ENCODE peak calls at places on chromosomes 6 and 20, in four cellular contexts. F is tibial artery; B is heart right ventricle; U is CD8-positive, alpha-beta T cell. S is an unnamed sample.

GRCh38 chr20:32672982-32673727 is 586 bp downstream of the C20orf203 start:
- DNase-seq in F (no peak), U (no peak), B (no peak), S (no peak)

GRCh38 chr6:167501831-167502385 is 177.0 kb downstream of the TTLL2 start:
- DNase-seq in B (no peak), U (no peak), F (no peak), S (no peak)

GRCh38 chr20:36117638-36118037 is 36.9 kb upstream of the EPB41L1 start:
- DNase-seq in U (no peak), F (no peak), B (no peak), S (no peak)

GRCh38 chr6:169692516-169692915 is 9.3 kb downstream of the WDR27 start:
- DNase-seq in U (no peak), B (no peak), F (no peak), S (no peak)

GRCh38 chr6:139262519-139263300 is 29.1 kb downstream of the TXLNB start:
- DNase-seq in U (no peak), B (no peak), F (no peak), S (no peak)

GRCh38 chr6:53744321-53744720 is 50.5 kb upstream of the LRRC1 start:
- DNase-seq in F (no peak), B (no peak), U (no peak), S (no peak)

GRCh38 chr6:16450285-16450684 is 211.9 kb downstream of the GMPR start:
- DNase-seq in F (no peak), B (no peak), U (no peak), S (no peak)

GRCh38 chr6:63440057-63440456 is 120.3 kb upstream of the LGSN start:
- DNase-seq in B (no peak), F (no peak), U (no peak), S (no peak)

GRCh38 chr20:57620274-57620990 is at the start of gene ZBP1:
- DNase-seq in U (no peak), B (no peak), F (peak), S (peak)

GRCh38 chr6:44024597-44025219 is 102.5 kb downstream of the MRPL14 start:
- DNase-seq in F (peak), B (no peak), U (no peak), S (no peak)

GRCh38 chr6:158198461-158198860 is 30.3 kb downstream of the GTF2H5 start:
- DNase-seq in U (no peak), F (no peak), B (no peak), S (no peak)

GRCh38 chr6:89475634-89476033 is 42.7 kb downstream of the ANKRD6 start:
- DNase-seq in F (no peak), U (no peak), B (no peak), S (no peak)

GRCh38 chr6:13406781-13407180 is 78.4 kb upstream of the TBC1D7 start:
- DNase-seq in F (no peak), B (peak), U (no peak), S (no peak)

GRCh38 chr20:5357942-5358341 is 41.2 kb upstream of the PROKR2 start:
- DNase-seq in U (no peak), B (no peak), F (no peak), S (no peak)

GRCh38 chr6:143928853-143929252 is 64.6 kb downstream of the ZC2HC1B start:
- DNase-seq in F (no peak), B (no peak), U (no peak), S (no peak)

GRCh38 chr6:31878761-31879542 is at the start of gene SLC44A4:
- DNase-seq in B (no peak), U (no peak), F (no peak), S (no peak)

GRCh38 chr6:44538841-44539240 is 151.3 kb downstream of the CDC5L start:
- DNase-seq in U (no peak), F (peak), B (no peak), S (no peak)

GRCh38 chr6:37877373-37878149 is 58.0 kb downstream of the ZFAND3 start:
- DNase-seq in B (no peak), F (no peak), U (no peak), S (no peak)

GRCh38 chr6:1190361-1190760 is 121.5 kb upstream of the FOXQ1 start:
- DNase-seq in F (no peak), U (no peak), B (no peak), S (no peak)

GRCh38 chr20:25220021-25220730 is 24.7 kb downstream of the ENTPD6 start:
- DNase-seq in B (no peak), U (no peak), F (peak), S (no peak)

GRCh38 chr20:25217161-25218108 is 21.9 kb downstream of the ENTPD6 start:
- DNase-seq in B (no peak), F (no peak), U (no peak), S (no peak)

GRCh38 chr20:25218109-25218486 is 22.6 kb downstream of the ENTPD6 start:
- DNase-seq in F (no peak), U (no peak), B (no peak), S (no peak)

GRCh38 chr20:25219365-25219764 is 23.9 kb downstream of the ENTPD6 start:
- DNase-seq in U (no peak), F (peak), B (no peak), S (no peak)

GRCh38 chr20:25218492-25218891 is 23.0 kb downstream of the ENTPD6 start:
- DNase-seq in U (no peak), B (no peak), F (peak), S (no peak)
- TF ChIP-seq CTCF in U (no peak), B (no peak), F (no peak), S (no peak)

GRCh38 chr6:52360601-52361346 is 1.2 kb upstream of the PAQR8 start:
- DNase-seq in U (no peak), B (no peak), F (no peak), S (no peak)
- H3K27ac ChIP-seq in U (peak), B (peak), F (peak), S (peak)

DNA sequence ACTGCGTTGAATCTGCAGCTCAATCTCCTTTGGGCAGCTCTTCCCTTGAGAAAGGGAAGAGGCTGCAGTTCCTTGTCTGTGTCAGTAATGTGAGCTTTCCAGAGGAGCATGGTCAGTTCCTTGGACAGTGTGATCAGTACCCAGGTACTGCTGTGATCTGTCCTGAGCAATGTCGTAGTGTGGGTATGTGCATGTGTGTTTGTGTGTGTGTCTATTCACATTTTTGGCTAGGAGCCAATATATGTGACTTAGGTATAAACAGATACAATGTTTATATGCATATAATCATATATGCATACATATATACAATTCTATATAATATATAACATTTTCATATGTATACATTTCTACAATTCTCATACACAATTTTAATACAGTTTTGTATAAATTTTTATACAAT is 85.4 kb upstream of the OLIG3 start:
- DNase-seq in B (no peak), U (no peak), F (no peak), S (no peak)
- TF ChIP-seq CTCF in B (no peak), U (no peak), F (no peak), S (no peak)

GRCh38 chr6:156985309-156985708 is 208.1 kb downstream of the ARID1B start:
- DNase-seq in B (no peak), F (no peak), U (no peak), S (no peak)

GRCh38 chr6:156992396-156992795 is 215.2 kb downstream of the ARID1B start:
- DNase-seq in B (peak), U (no peak), F (no peak), S (no peak)

GRCh38 chr6:156991971-156992370 is 214.8 kb downstream of the ARID1B start:
- DNase-seq in F (no peak), B (no peak), U (no peak), S (no peak)

GRCh38 chr6:156989159-156989806 is 212.1 kb downstream of the ARID1B start:
- DNase-seq in F (no peak), B (no peak), U (no peak), S (no peak)

DNA sequence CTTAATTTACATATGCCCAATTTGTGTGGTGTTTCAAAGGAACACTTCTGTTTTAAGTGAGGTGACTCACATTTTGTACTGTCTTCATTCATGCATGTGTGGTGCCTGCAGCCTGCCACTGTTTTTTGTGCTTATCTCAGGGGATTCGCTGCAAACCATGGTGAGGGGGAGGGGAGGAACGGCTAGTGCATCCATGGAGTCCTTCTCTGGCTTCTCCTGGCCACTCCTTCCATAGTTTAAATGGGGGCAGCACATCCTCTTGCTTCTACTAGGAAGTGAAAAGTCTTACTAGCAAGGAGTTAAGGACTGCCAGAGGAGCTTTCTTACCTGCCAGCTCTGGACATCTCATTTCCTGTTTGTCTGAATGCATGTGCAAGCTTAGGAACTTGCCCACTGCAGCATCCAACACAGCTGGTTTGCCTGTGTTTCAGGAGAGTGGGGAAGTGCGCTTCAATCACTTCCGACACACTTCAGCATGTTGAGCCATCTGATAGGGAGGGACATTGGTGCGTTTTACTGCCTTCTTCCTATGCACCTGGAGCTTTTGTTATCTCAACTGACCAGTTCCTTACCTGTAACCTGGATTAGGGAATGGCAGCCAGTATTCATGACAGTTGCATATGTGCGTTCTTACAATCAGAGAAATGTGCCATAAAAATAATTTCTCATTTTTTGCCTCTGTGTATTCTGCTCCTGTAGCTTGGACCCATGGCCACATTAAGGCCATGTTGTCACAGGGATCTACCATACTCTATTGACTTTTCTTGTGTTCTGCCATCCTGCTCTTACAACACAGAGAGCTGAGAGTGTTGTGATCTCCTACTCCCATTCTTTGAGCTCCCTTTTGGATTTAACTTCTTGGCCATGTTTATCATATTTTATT is 211.3 kb downstream of the ARID1B start:
- DNase-seq in B (no peak), U (no peak), F (no peak), S (no peak)
- H3K27ac ChIP-seq in B (no peak), U (no peak), F (no peak), S (no peak)

DNA sequence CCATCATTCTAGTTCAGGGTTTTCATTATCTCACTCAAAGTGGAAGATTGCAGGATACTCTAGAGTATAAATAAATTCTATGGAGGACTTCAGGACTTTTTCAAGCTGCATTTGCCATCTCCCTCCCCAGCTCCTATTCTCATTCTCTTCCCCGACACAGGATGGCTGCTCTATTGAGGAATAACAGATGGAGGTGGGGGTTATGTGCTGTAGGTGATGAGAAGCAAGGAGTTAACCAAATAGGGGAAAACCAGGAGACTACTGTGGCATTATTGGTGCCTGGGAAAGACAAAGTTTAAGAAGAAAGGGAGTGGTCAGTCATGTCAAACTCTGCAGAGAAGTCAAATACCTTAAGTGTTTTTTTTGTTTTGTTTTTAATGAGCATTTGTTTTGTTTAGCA is 109.3 kb downstream of the GRIK2 start:
- DNase-seq in U (no peak), F (no peak), B (no peak), S (no peak)
- TF ChIP-seq CTCF in U (no peak), F (no peak), B (no peak), S (no peak)

GRCh38 chr6:146876271-146877151 is 277.7 kb downstream of the ADGB start:
- DNase-seq in B (no peak), F (no peak), U (no peak), S (no peak)

GRCh38 chr6:146870765-146871164 is 272.0 kb downstream of the ADGB start:
- DNase-seq in F (no peak), B (no peak), U (no peak), S (no peak)

GRCh38 chr6:146871613-146872465 is 273.1 kb downstream of the ADGB start:
- DNase-seq in F (no peak), U (no peak), B (no peak), S (no peak)

GRCh38 chr6:146875927-146876270 is 277.1 kb downstream of the ADGB start:
- DNase-seq in U (no peak), F (no peak), B (no peak), S (no peak)

DNA sequence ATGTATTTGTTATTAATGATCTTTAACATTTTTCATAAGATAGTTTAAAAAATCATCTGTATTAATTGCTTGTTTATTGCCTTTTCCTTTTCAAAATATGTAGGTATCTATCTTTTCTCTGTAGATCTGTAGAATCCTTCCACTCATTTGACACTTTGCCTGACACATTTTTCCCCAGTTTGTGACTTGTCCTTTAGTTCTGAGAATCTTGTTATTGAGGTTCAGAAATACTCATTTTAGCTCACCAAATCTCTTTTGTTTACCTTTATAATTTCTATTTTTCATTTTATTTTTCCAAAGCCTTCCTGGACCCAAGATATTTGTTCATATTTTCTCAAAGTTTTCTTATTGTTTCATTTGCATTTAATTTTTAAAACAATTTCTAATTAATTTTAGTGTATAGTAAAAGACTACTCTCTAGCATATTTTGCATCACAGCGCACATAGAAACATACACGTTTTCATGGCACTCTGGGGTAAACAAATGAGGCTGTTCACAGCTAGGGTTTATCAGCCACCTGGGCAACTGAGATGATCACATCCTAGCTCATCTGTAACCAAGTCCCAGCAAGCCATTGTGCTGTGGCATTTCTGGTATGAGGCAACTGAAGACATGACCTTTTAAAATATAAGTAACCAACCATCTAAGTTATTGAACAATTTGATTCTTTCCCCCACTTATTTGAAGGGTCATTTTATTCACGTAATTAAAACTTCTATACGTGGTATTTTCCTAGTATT is 275.7 kb downstream of the ADGB start:
- DNase-seq in U (no peak), B (no peak), F (no peak), S (no peak)
- H3K27ac ChIP-seq in U (no peak), B (no peak), F (no peak), S (no peak)

S was measured in CD4-positive, alpha-beta T cell.